ENCODE peak calls at places on chromosomes 2 and 18, in seven cellular contexts. Z is brain microvascular endothelial cell, K is pancreas, V is endodermal cell, J is adrenal gland, L is GM23338, X is transverse colon. S is an unnamed sample. For H3K27me3, the result is how much of the 10 kb centered on the place peaks cover.

GRCh38 chr18:292271-292670 is 24.4 kb upstream of the THOC1 start:
- DNase-seq in Z (peak), K (no peak), V (no peak), J (no peak), L (no peak), X (no peak), S (no peak)

GRCh38 chr2:95276888-95277245 is 2.6 kb downstream of the PROM2 start:
- DNase-seq in Z (no peak), K (no peak), V (no peak), J (no peak), L (no peak), X (no peak), S (no peak)

GRCh38 chr2:174748948-174749347 is 15.3 kb downstream of the CHRNA1 start:
- DNase-seq in Z (peak), K (peak), V (peak), J (peak), L (peak), X (peak), S (peak)

GRCh38 chr2:8452979-8453903 is 228.6 kb upstream of the ID2 start:
- DNase-seq in Z (no peak), K (no peak), V (peak), J (peak), L (no peak), X (peak), S (no peak)

GRCh38 chr18:7032537-7032936 is 85.1 kb downstream of the LAMA1 start:
- DNase-seq in Z (no peak), K (no peak), V (no peak), J (no peak), L (no peak), X (no peak), S (peak)

GRCh38 chr2:170679607-170680079 is 35.5 kb upstream of the SP5 start:
- DNase-seq in Z (no peak), K (no peak), V (peak), J (no peak), L (peak), X (peak), S (peak)

GRCh38 chr2:223027442-223027841 is 24.5 kb upstream of the KCNE4 start:
- DNase-seq in Z (peak), K (peak), V (no peak), J (no peak), L (no peak), X (no peak), S (no peak)

GRCh38 chr2:173806761-173807160 is 158.4 kb downstream of the SP3 start:
- DNase-seq in Z (peak), K (no peak), V (no peak), J (no peak), L (no peak), X (no peak), S (no peak)

GRCh38 chr2:212520340-212520739 is 18.3 kb downstream of the ERBB4 start:
- DNase-seq in Z (peak), K (no peak), V (no peak), J (no peak), L (peak), X (no peak), S (no peak)

DNA sequence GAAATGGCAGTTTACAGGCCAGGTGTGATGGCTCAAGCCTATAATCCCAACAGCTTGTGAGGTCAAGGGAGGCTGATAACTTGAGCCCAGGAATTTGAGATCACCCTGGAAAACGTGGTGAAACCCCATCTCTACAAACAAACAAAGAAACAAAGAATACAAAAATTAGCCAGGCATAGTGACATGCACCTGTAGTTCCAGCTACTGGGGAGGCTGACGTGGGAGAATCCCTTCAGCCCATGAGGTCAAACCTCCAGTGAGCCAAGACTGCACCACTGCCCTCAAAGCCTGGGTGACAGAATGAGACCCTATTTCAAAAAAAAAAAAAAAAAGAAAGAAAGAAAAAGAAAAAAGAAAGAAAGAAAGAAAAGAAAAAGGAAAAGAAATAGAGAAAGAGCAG is 421.7 kb upstream of the CHST9 start:
- DNase-seq in Z (no peak), K (no peak), V (no peak), J (no peak), L (no peak), X (no peak), S (no peak)
- H3K4me3 ChIP-seq in Z (no peak), K (no peak), V (no peak), J (no peak), L (no peak), X (no peak), S (no peak)

GRCh38 chr2:109129921-109130725 is 1.1 kb downstream of the SH3RF3 start:
- DNase-seq in Z (no peak), K (no peak), V (peak), J (peak), L (peak), X (peak), S (no peak)
- H3K27me3 ChIP-seq in Z (under half), K (under half), V (half or more), J (under half), L (half or more), X (under half), S (under half)

GRCh38 chr18:23207191-23207955 is 72.1 kb downstream of the CABLES1 start:
- DNase-seq in Z (peak), K (no peak), V (peak), J (no peak), L (peak), X (no peak), S (no peak)
- TF ChIP-seq CTCF in Z (peak), K (no peak), V (peak), J (peak), L (peak), X (no peak), S (peak)

GRCh38 chr2:101148777-101149176 is 2.4 kb downstream of the TBC1D8 start:
- DNase-seq in Z (no peak), K (no peak), V (no peak), J (no peak), L (no peak), X (no peak), S (no peak)
- H3K4me3 ChIP-seq in Z (no peak), K (peak), V (no peak), J (no peak), L (peak), X (no peak), S (no peak)

GRCh38 chr18:13290856-13291271 is 72.3 kb downstream of the LDLRAD4 start:
- DNase-seq in Z (no peak), K (no peak), V (no peak), J (no peak), L (no peak), X (no peak), S (no peak)
- H3K27me3 ChIP-seq in Z (under half), K (under half), V (under half), J (under half), L (under half), X (under half), S (under half)

DNA sequence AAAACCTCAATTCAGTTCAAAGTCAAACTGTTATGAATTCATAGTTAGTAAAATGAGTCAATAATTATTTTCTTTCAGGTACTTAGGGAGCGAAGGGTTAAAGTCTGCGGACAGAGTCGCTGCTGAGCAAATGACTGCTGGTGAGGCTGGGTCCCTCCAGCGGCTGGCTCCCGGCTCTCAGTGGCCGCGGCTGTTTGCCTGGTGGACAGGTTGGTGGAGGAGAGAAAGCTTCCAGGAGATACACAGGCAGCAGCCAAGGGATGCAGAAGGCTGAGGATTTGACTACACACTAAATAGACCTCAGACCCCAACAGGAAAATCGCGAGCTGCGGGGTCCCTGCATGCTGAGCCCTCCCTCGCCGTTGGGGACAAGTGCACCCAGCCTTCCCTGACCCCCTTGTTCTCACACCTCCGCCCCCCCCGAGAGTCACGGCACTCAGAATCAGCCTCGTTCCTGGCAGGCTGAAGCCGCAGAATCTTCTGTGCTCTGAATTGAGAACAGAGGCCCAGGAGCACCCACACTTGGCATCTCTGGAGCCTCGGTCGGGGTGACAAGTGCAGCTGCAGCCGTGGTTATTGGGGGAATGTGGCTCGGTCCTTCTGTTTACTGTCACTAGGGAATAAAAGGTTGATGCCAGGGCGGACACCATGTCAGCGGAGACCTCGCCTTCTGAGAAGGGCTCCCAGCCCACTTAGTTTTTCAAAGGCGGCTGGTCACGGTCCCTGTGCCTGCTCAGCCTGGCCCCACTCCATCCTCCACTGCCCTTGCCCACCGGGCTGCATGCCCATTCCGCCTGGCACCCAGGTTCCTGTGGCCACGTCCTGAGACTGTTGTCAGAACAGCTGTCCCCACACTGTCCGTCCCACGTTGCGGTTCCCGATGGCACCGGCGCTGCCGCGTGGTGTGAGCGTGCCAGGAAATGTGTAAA is 74.0 kb downstream of the SLC66A2 start:
- DNase-seq in Z (no peak), K (no peak), V (peak), J (no peak), L (no peak), X (no peak), S (no peak)
- TF ChIP-seq CTCF in Z (no peak), K (no peak), V (peak), J (no peak), L (no peak), X (no peak), S (no peak)

GRCh38 chr2:30639836-30640235 is 167.4 kb downstream of the CAPN13 start:
- DNase-seq in Z (no peak), K (no peak), V (no peak), J (no peak), L (no peak), X (no peak), S (no peak)
- H3K4me3 ChIP-seq in Z (no peak), K (no peak), V (no peak), J (no peak), L (no peak), X (no peak), S (no peak)

DNA sequence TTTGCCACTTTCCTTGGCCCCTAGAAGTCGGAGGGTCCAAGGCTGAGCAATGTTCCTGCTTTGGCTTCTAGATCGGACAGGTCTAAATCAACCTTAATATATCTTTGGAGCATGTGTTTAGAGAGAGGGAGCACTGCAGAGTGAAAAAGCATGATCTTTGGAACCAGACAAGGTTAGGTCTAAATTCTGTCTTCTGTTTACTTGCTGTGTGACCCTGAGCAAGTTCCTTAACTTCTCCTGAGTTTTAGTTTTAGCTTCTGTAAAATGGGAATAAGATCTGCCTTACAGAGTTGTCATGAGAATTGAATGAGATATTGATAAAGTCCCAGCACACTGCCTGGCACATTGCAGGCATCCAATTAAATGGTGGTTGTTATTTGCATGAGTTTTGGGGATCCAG is 13.9 kb downstream of the TMEM17 start:
- DNase-seq in Z (no peak), K (no peak), V (no peak), J (no peak), L (no peak), X (no peak), S (no peak)
- H3K27me3 ChIP-seq in Z (under half), K (under half), V (under half), J (under half), L (under half), X (under half), S (under half)

GRCh38 chr2:189700681-189701080 is 26.2 kb downstream of the ANKAR start:
- DNase-seq in Z (no peak), K (no peak), V (no peak), J (no peak), L (no peak), X (no peak), S (no peak)

GRCh38 chr2:189698020-189698887 is 23.8 kb downstream of the ANKAR start:
- DNase-seq in Z (peak), K (peak), V (peak), J (peak), L (peak), X (peak), S (no peak)

GRCh38 chr2:189696223-189696622 is 21.8 kb downstream of the ANKAR start:
- DNase-seq in Z (no peak), K (no peak), V (no peak), J (no peak), L (no peak), X (no peak), S (no peak)

GRCh38 chr2:189702071-189702470 is 27.6 kb downstream of the ANKAR start:
- DNase-seq in Z (peak), K (no peak), V (no peak), J (no peak), L (peak), X (no peak), S (peak)
- TF ChIP-seq CTCF in Z (peak), K (no peak), V (peak), J (no peak), L (no peak), X (no peak), S (peak)

S was measured in Caco-2.